ENCODE peak calls at places on chromosomes 1 and 21, in seven cellular contexts. T, P, R, I, K, B and Y are unnamed samples.

GRCh38 chr1:30450818-30451233 is 272.6 kb downstream of the MATN1 start:
- DNase-seq in R (no peak), B (peak; percentile 5), K (no peak), I (no peak), P (no peak), T (no peak), Y (no peak)

GRCh38 chr1:35448344-35448801 is 108.8 kb downstream of the KIAA0319L start:
- DNase-seq in K (peak; percentile 99), I (peak; percentile 95), R (no peak), B (no peak), T (peak; percentile 99), P (no peak), Y (peak; percentile 69)

GRCh38 chr1:32893198-32894018 is 7.1 kb downstream of the HPCA start:
- DNase-seq in I (no peak), B (no peak), P (no peak), R (no peak), T (peak; percentile 18), K (peak; percentile 20), Y (no peak)

GRCh38 chr1:51231121-51231520 is 5.0 kb upstream of the RNF11 start:
- DNase-seq in T (no peak), K (peak; percentile 9), I (peak; percentile 52), P (no peak), B (no peak), R (no peak), Y (no peak)

GRCh38 chr1:54275349-54275748 is 75.4 kb downstream of the MRPL37 start:
- DNase-seq in R (no peak), I (peak; percentile 59), K (peak; percentile 51), T (peak; percentile 66), B (no peak), P (no peak), Y (no peak)

GRCh38 chr1:151479462-151479861 is 20.2 kb upstream of the POGZ start:
- DNase-seq in T (no peak), K (no peak), B (no peak), I (no peak), R (no peak), P (no peak), Y (no peak)

GRCh38 chr1:32933742-32934322 is 30.8 kb downstream of the RNF19B start:
- DNase-seq in T (peak; percentile 59), B (no peak), R (no peak), I (peak; percentile 38), K (peak; percentile 19), P (no peak), Y (no peak)

GRCh38 chr1:172172267-172172880 is 248.1 kb upstream of the C1orf105 start:
- DNase-seq in T (no peak), P (no peak), I (no peak), R (no peak), B (no peak), K (peak; percentile 62), Y (no peak)

GRCh38 chr1:165574295-165574694 is 30.5 kb downstream of the LRRC52 start:
- DNase-seq in K (no peak), R (no peak), B (no peak), T (no peak), P (no peak), I (no peak), Y (no peak)

GRCh38 chr1:227378876-227379554 is 60.7 kb upstream of the CDC42BPA start:
- DNase-seq in P (no peak), K (no peak), B (no peak), I (no peak), T (no peak), R (no peak), Y (no peak)

GRCh38 chr1:44355582-44356305 is 687 bp upstream of the ERI3 start:
- DNase-seq in T (no peak), K (no peak), P (no peak), I (no peak), R (peak; percentile 3), B (no peak), Y (no peak)

GRCh38 chr1:59541891-59542290 is 245.0 kb downstream of the FGGY start:
- DNase-seq in B (no peak), I (no peak), K (peak; percentile 35), P (no peak), R (no peak), T (no peak), Y (no peak)

GRCh38 chr1:184030433-184031126 is 6.9 kb downstream of the COLGALT2 start:
- DNase-seq in R (no peak), I (peak; percentile 58), T (no peak), K (no peak), P (no peak), B (no peak), Y (no peak)

GRCh38 chr1:31901838-31902508 is 36.2 kb downstream of the PTP4A2 start:
- DNase-seq in T (no peak), P (peak; percentile 43), K (no peak), R (peak; percentile 44), B (no peak), I (no peak), Y (no peak)

GRCh38 chr1:198620951-198621824 is 17.7 kb upstream of the PTPRC start:
- DNase-seq in K (no peak), R (peak; percentile 93), B (no peak), T (no peak), I (no peak), P (peak; percentile 44), Y (peak; percentile 66)

GRCh38 chr1:234979316-234980223 is 149.1 kb downstream of the TOMM20 start:
- DNase-seq in T (no peak), K (no peak), P (no peak), I (no peak), B (no peak), R (peak; percentile 65), Y (no peak)

GRCh38 chr21:42445311-42445710 is 41.6 kb downstream of the UBASH3A start:
- DNase-seq in I (no peak), T (no peak), R (no peak), B (no peak), P (no peak), K (no peak), Y (no peak)

GRCh38 chr1:101039245-101039644 is 13.7 kb upstream of the DPH5 start:
- DNase-seq in B (no peak), K (no peak), P (no peak), T (no peak), R (no peak), I (no peak), Y (no peak)

DNA sequence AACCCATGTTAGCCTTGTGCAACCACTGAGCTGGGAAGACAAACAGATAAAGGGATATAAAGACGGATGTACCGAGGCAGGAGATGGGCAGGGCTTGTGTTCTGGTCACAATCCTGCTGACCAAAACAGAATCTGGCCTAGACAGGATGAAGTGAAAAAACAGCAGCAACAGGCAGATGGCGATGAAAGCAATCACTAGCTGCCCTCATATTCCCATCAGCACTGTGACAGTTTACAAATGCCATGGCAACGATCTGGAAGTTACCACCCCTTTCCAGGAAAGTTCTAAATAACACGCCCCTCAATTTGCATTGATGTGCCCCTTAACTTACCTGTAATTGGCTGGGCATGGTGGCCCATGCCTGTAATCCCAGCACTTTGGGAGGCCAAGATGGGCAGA is 40.6 kb upstream of the CD46 start:
- DNase-seq in I (peak; percentile 17), B (no peak), T (peak; percentile 19), K (peak; percentile 18), P (peak; percentile 36), R (peak; percentile 9), Y (no peak)
- TF ChIP-seq CTCF in I (no peak), B (no peak), T (no peak), K (no peak), P (peak; percentile 22), R (no peak), Y (no peak)

GRCh38 chr1:79899914-79900313 is 893.4 kb upstream of the ADGRL4 start:
- DNase-seq in I (peak; percentile 69), P (no peak), B (no peak), R (no peak), K (peak; percentile 100), T (peak; percentile 95), Y (no peak)
- TF ChIP-seq CTCF in I (no peak), P (no peak), B (no peak), R (no peak), K (peak; percentile 24), T (peak; percentile 29), Y (no peak)

DNA sequence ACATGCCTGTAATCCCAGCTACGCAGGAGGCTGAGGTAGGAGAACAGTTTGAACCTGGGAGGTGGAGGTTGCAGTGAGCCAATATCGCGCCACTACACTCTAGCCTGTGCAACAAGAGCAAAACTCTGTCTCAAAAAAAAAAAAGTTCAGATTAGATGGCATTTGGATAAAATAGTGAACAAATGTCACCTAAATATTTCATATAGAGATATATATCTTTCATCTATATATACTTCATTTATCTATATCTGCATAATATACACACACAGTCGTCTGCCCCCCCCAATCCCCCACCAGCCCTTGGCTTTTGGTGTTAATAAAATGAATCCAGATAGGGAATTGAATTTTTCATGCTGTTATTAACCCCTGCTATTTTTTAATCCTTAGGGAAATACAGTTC is 5.0 kb downstream of the PPP1R15B start:
- DNase-seq in K (no peak), I (no peak), T (no peak), B (no peak), P (peak; percentile 3), R (no peak), Y (no peak)
- TF ChIP-seq CTCF in K (no peak), I (no peak), T (no peak), B (no peak), P (no peak), R (no peak), Y (no peak)

GRCh38 chr1:230977781-230978490 is 725 bp downstream of the TTC13 start:
- DNase-seq in I (peak; percentile 48), T (peak; percentile 8), R (peak; percentile 38), P (peak; percentile 60), B (peak; percentile 20), K (peak; percentile 11), Y (no peak)

GRCh38 chr1:230979952-230980351 is 1.1 kb downstream of the ARV1 start:
- DNase-seq in B (no peak), I (no peak), T (no peak), P (no peak), K (no peak), R (peak; percentile 22), Y (no peak)

GRCh38 chr1:230976825-230977747 is 1.6 kb downstream of the TTC13 start:
- DNase-seq in R (peak; percentile 59), P (peak; percentile 67), T (no peak), K (no peak), B (no peak), I (no peak), Y (no peak)

GRCh38 chr1:230979389-230979716 is 459 bp downstream of the ARV1 start:
- DNase-seq in R (no peak), T (no peak), I (no peak), P (no peak), K (no peak), B (no peak), Y (no peak)

DNA sequence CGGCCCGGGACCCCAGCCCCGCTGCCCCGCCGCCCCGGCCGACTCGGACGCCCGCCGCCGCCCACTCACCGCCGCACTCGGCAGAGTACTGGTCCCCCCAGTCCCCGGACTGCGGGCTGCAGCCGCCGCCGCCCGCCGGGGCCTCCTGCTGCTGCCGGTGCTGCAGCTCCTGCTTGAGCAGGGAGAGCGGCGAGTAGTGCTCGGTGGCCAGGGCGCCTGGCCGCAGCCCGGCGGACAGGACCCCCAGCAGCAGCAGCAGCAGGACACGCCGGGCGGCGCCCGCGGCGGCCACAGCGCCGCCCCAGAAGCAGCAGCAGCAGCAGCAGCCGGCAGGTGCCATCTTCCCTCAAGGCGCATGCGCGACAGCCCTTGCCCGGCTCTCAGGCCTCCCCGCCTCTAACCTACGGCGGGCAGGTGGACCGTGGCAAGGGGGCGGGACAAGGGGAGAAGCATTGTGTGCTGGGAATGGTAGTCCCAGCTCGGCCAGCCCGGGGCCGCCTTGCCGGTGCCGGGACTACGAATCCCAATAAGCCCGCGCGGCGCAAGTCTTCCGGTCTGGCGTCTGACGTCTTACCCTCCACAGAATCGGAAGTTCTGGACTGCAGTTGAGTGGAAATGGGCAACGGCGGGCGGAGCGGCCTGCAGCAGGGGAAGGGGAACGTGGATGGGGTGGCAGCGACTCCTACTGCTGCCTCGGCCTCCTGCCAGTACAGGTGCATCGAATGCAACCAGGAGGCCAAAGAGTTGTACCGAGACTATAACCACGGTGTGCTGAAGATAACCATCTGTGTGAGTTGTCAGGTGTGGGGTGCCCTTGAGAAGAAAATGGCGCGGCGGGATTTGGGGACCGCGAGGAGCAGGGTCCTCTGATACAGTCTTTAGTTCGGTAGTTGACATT is at the start of the genes ARV1 and TTC13:
- DNase-seq in B (peak; percentile 98), T (peak; percentile 99), P (peak; percentile 100), R (peak; percentile 99), K (peak; percentile 98), I (peak; percentile 95), Y (peak; percentile 98)
- TF ChIP-seq CTCF in B (peak; percentile 56), T (no peak), P (peak; percentile 69), R (peak; percentile 53), K (peak; percentile 13), I (peak; percentile 38), Y (peak; percentile 60)